ENCODE peak calls at places on chromosome 10, in five cellular contexts. One of them, this sample, is unnamed.
A peak's percentile ranks its signal among the peaks of the same experiment; 100 is the strongest.

GRCh38 chr10:49081532-49082275 is 33.6 kb downstream of the VSTM4 start:
- DNase-seq in IMR-90: peak; percentile 15
- DNase-seq in A549: no peak
- DNase-seq in K562: no peak
- DNase-seq in GM12878: no peak
- DNase-seq in this sample: no peak

GRCh38 chr10:1508096-1508495 is 229.2 kb downstream of the ADARB2 start:
- DNase-seq in IMR-90: no peak
- DNase-seq in A549: no peak
- DNase-seq in K562: no peak
- DNase-seq in GM12878: no peak
- DNase-seq in this sample: no peak

GRCh38 chr10:119330342-119330741 is 123.0 kb downstream of the GRK5 start:
- DNase-seq in IMR-90: no peak
- DNase-seq in A549: no peak
- DNase-seq in K562: no peak
- DNase-seq in GM12878: no peak
- DNase-seq in this sample: no peak

GRCh38 chr10:5584895-5585516 is 60.2 kb downstream of the CALML3 start:
- DNase-seq in IMR-90: peak; percentile 86
- DNase-seq in A549: peak; percentile 67
- DNase-seq in K562: no peak
- DNase-seq in GM12878: peak; percentile 41
- DNase-seq in this sample: no peak

GRCh38 chr10:47362199-47362598 is 14.0 kb downstream of the RBP3 start:
- DNase-seq in IMR-90: no peak
- DNase-seq in A549: no peak
- DNase-seq in K562: no peak
- DNase-seq in GM12878: no peak
- DNase-seq in this sample: no peak

GRCh38 chr10:68088744-68089143 is 13.7 kb upstream of the HERC4 start:
- DNase-seq in IMR-90: peak; percentile 87
- DNase-seq in A549: no peak
- DNase-seq in K562: no peak
- DNase-seq in GM12878: no peak
- DNase-seq in this sample: no peak

GRCh38 chr10:132579027-132579859 is 41.7 kb downstream of the INPP5A start:
- DNase-seq in IMR-90: no peak
- DNase-seq in A549: no peak
- DNase-seq in K562: no peak
- DNase-seq in GM12878: no peak
- DNase-seq in this sample: no peak

GRCh38 chr10:131200856-131201470 is 110.6 kb downstream of the TCERG1L start:
- DNase-seq in IMR-90: no peak
- DNase-seq in A549: no peak
- DNase-seq in K562: no peak
- DNase-seq in GM12878: no peak
- DNase-seq in this sample: no peak

GRCh38 chr10:49620286-49620810 is 6.5 kb downstream of the CHAT start:
- DNase-seq in IMR-90: no peak
- DNase-seq in A549: no peak
- DNase-seq in K562: no peak
- DNase-seq in GM12878: no peak
- DNase-seq in this sample: no peak

GRCh38 chr10:49569031-49569765 is 30.3 kb upstream of the ERCC6 start:
- DNase-seq in IMR-90: peak; percentile 51
- DNase-seq in A549: no peak
- DNase-seq in K562: no peak
- DNase-seq in GM12878: no peak
- DNase-seq in this sample: no peak

GRCh38 chr10:76779163-76779820 is 858.3 kb downstream of the KCNMA1 start:
- DNase-seq in IMR-90: peak; percentile 23
- DNase-seq in A549: no peak
- DNase-seq in K562: no peak
- DNase-seq in GM12878: no peak
- DNase-seq in this sample: peak; percentile 11

GRCh38 chr10:131979821-131980270 is 1.9 kb downstream of the BNIP3 start:
- DNase-seq in IMR-90: peak; percentile 40
- DNase-seq in A549: no peak
- DNase-seq in K562: peak; percentile 30
- DNase-seq in GM12878: no peak
- DNase-seq in this sample: no peak

GRCh38 chr10:116864436-116864835 is 15.1 kb downstream of the ENO4 start:
- DNase-seq in IMR-90: no peak
- DNase-seq in A549: no peak
- DNase-seq in K562: no peak
- DNase-seq in GM12878: no peak
- DNase-seq in this sample: no peak

GRCh38 chr10:72567421-72567820 is 58.5 kb downstream of the MICU1 start:
- DNase-seq in IMR-90: peak; percentile 28
- DNase-seq in A549: peak; percentile 54
- DNase-seq in K562: no peak
- DNase-seq in GM12878: no peak
- DNase-seq in this sample: no peak

GRCh38 chr10:92891885-92892705 is 43.8 kb downstream of the EXOC6 start:
- DNase-seq in IMR-90: peak; percentile 91
- DNase-seq in A549: peak; percentile 69
- DNase-seq in K562: peak; percentile 77
- DNase-seq in GM12878: no peak
- DNase-seq in this sample: peak; percentile 35

GRCh38 chr10:27457966-27458365 is 46.1 kb upstream of the RAB18 start:
- DNase-seq in IMR-90: no peak
- DNase-seq in A549: no peak
- DNase-seq in K562: no peak
- DNase-seq in GM12878: no peak
- DNase-seq in this sample: no peak

GRCh38 chr10:133276435-133277201 is at the start of gene ADAM8:
- DNase-seq in IMR-90: no peak
- DNase-seq in A549: no peak
- DNase-seq in K562: peak; percentile 37
- DNase-seq in GM12878: no peak
- DNase-seq in this sample: no peak

GRCh38 chr10:12466701-12467100 is 117.4 kb downstream of the CAMK1D start:
- DNase-seq in IMR-90: peak; percentile 18
- DNase-seq in A549: no peak
- DNase-seq in K562: no peak
- DNase-seq in GM12878: no peak
- DNase-seq in this sample: no peak

GRCh38 chr10:28137907-28138880 is 139.3 kb upstream of the ODAD2 start:
- DNase-seq in IMR-90: peak; percentile 59
- DNase-seq in A549: no peak
- DNase-seq in K562: no peak
- DNase-seq in GM12878: no peak
- DNase-seq in this sample: no peak

GRCh38 chr10:2895616-2896196 is 171.6 kb upstream of the PFKP start:
- DNase-seq in IMR-90: no peak
- DNase-seq in A549: no peak
- DNase-seq in K562: no peak
- DNase-seq in GM12878: no peak
- DNase-seq in this sample: no peak

GRCh38 chr10:119421887-119422684 is 120.4 kb downstream of the RGS10 start:
- DNase-seq in IMR-90: peak; percentile 57
- DNase-seq in A549: no peak
- DNase-seq in K562: no peak
- DNase-seq in GM12878: no peak
- DNase-seq in this sample: no peak

GRCh38 chr10:49387029-49387428 is 8.9 kb downstream of the DRGX start:
- DNase-seq in IMR-90: peak; percentile 94
- DNase-seq in A549: no peak
- DNase-seq in K562: no peak
- DNase-seq in GM12878: no peak
- DNase-seq in this sample: no peak

GRCh38 chr10:88095291-88095721 is 231.9 kb downstream of the PTEN start:
- DNase-seq in IMR-90: peak; percentile 89
- DNase-seq in A549: no peak
- DNase-seq in K562: no peak
- DNase-seq in GM12878: no peak
- DNase-seq in this sample: no peak

GRCh38 chr10:82089327-82089726 is 214.3 kb downstream of the NRG3 start:
- DNase-seq in IMR-90: no peak
- DNase-seq in A549: no peak
- DNase-seq in K562: no peak
- DNase-seq in GM12878: no peak
- DNase-seq in this sample: no peak

GRCh38 chr10:44706745-44707144 is 204.4 kb upstream of the TMEM72 start:
- DNase-seq in IMR-90: peak; percentile 98
- DNase-seq in A549: no peak
- DNase-seq in K562: no peak
- DNase-seq in GM12878: no peak
- DNase-seq in this sample: no peak

GRCh38 chr10:118763202-118763988 is 8.6 kb upstream of the CACUL1 start:
- DNase-seq in IMR-90: no peak
- DNase-seq in A549: no peak
- DNase-seq in K562: no peak
- DNase-seq in GM12878: no peak
- DNase-seq in this sample: no peak

GRCh38 chr10:88198023-88198422 is 334.6 kb downstream of the PTEN start:
- DNase-seq in IMR-90: no peak
- DNase-seq in A549: no peak
- DNase-seq in K562: no peak
- DNase-seq in GM12878: no peak
- DNase-seq in this sample: no peak

GRCh38 chr10:102815790-102816549 is 21.2 kb downstream of the CYP17A1 start:
- DNase-seq in IMR-90: peak; percentile 96
- DNase-seq in A549: no peak
- DNase-seq in K562: no peak
- DNase-seq in GM12878: no peak
- DNase-seq in this sample: no peak

GRCh38 chr10:43249151-43249961 is 17.5 kb downstream of the RASGEF1A start:
- DNase-seq in IMR-90: no peak
- DNase-seq in A549: no peak
- DNase-seq in K562: no peak
- DNase-seq in GM12878: no peak
- DNase-seq in this sample: no peak

GRCh38 chr10:87093461-87094372 is 926 bp downstream of the GLUD1 start:
- DNase-seq in IMR-90: peak; percentile 22
- DNase-seq in A549: peak; percentile 45
- DNase-seq in K562: peak; percentile 80
- DNase-seq in GM12878: no peak
- DNase-seq in this sample: peak; percentile 52

GRCh38 chr10:34960983-34961382 is 129.2 kb downstream of the CUL2 start:
- DNase-seq in IMR-90: peak; percentile 39
- DNase-seq in A549: no peak
- DNase-seq in K562: no peak
- DNase-seq in GM12878: no peak
- DNase-seq in this sample: no peak

GRCh38 chr10:78817804-78818203 is 251.0 kb upstream of the ZMIZ1 start:
- DNase-seq in IMR-90: no peak
- DNase-seq in A549: no peak
- DNase-seq in K562: no peak
- DNase-seq in GM12878: no peak
- DNase-seq in this sample: no peak

GRCh38 chr10:57996536-57996935 is 271.2 kb downstream of the IPMK start:
- DNase-seq in IMR-90: no peak
- DNase-seq in A549: no peak
- DNase-seq in K562: no peak
- DNase-seq in GM12878: no peak
- DNase-seq in this sample: no peak

GRCh38 chr10:101207026-101207425 is 22.2 kb downstream of the LBX1 start:
- DNase-seq in IMR-90: no peak
- DNase-seq in A549: no peak
- DNase-seq in K562: no peak
- DNase-seq in GM12878: no peak
- DNase-seq in this sample: no peak

GRCh38 chr10:22679608-22680007 is 34.8 kb downstream of the PIP4K2A start:
- DNase-seq in IMR-90: no peak
- DNase-seq in A549: no peak
- DNase-seq in K562: no peak
- DNase-seq in GM12878: no peak
- DNase-seq in this sample: no peak

GRCh38 chr10:27713906-27714305 is 31.7 kb downstream of the MKX start:
- DNase-seq in IMR-90: no peak
- DNase-seq in A549: no peak
- DNase-seq in K562: no peak
- DNase-seq in GM12878: no peak
- DNase-seq in this sample: peak; percentile 12

GRCh38 chr10:78664929-78665525 is 403.7 kb upstream of the ZMIZ1 start:
- DNase-seq in IMR-90: peak; percentile 39
- DNase-seq in A549: no peak
- DNase-seq in K562: peak; percentile 52
- DNase-seq in GM12878: no peak
- DNase-seq in this sample: peak; percentile 31

GRCh38 chr10:118106426-118106825 is 59.7 kb upstream of the RAB11FIP2 start:
- DNase-seq in IMR-90: peak; percentile 21
- DNase-seq in A549: no peak
- DNase-seq in K562: peak; percentile 51
- DNase-seq in GM12878: no peak
- DNase-seq in this sample: peak; percentile 39

GRCh38 chr10:27496137-27496536 is 8.0 kb upstream of the RAB18 start:
- DNase-seq in IMR-90: no peak
- DNase-seq in A549: no peak
- DNase-seq in K562: no peak
- DNase-seq in GM12878: no peak
- DNase-seq in this sample: no peak

GRCh38 chr10:54796876-54797275 is 4.2 kb downstream of the PCDH15 start:
- DNase-seq in IMR-90: no peak
- DNase-seq in A549: no peak
- DNase-seq in K562: no peak
- DNase-seq in GM12878: no peak
- DNase-seq in this sample: no peak

GRCh38 chr10:54800677-54801480 is at the start of gene PCDH15:
- DNase-seq in IMR-90: no peak
- DNase-seq in A549: no peak
- DNase-seq in K562: no peak
- DNase-seq in GM12878: peak; percentile 1
- DNase-seq in this sample: peak; percentile 51

GRCh38 chr10:54797636-54798395 is 3.2 kb downstream of the PCDH15 start:
- DNase-seq in IMR-90: peak; percentile 4
- DNase-seq in A549: no peak
- DNase-seq in K562: no peak
- DNase-seq in GM12878: no peak
- DNase-seq in this sample: no peak

GRCh38 chr10:54799491-54799890 is 1.5 kb downstream of the PCDH15 start:
- DNase-seq in IMR-90: no peak
- DNase-seq in A549: no peak
- DNase-seq in K562: no peak
- DNase-seq in GM12878: no peak
- DNase-seq in this sample: no peak
- TF ChIP-seq BHLHE40 in IMR-90: no peak
- TF ChIP-seq BHLHE40 in A549: no peak
- TF ChIP-seq BHLHE40 in K562: no peak
- TF ChIP-seq BHLHE40 in GM12878: no peak
- TF ChIP-seq BHLHE40 in this sample: no peak

GRCh38 chr10:4291995-4292394 is 507.0 kb upstream of the KLF6 start:
- DNase-seq in IMR-90: no peak
- DNase-seq in A549: no peak
- DNase-seq in K562: no peak
- DNase-seq in GM12878: no peak
- DNase-seq in this sample: no peak
- TF ChIP-seq BHLHE40 in IMR-90: no peak
- TF ChIP-seq BHLHE40 in A549: no peak
- TF ChIP-seq BHLHE40 in K562: no peak
- TF ChIP-seq BHLHE40 in GM12878: no peak
- TF ChIP-seq BHLHE40 in this sample: no peak

GRCh38 chr10:16816830-16817124 is 447 bp downstream of the RSU1 start:
- DNase-seq in IMR-90: peak; percentile 33
- DNase-seq in A549: peak; percentile 17
- DNase-seq in K562: no peak
- DNase-seq in GM12878: no peak
- DNase-seq in this sample: no peak
- TF ChIP-seq BHLHE40 in IMR-90: no peak
- TF ChIP-seq BHLHE40 in A549: no peak
- TF ChIP-seq BHLHE40 in K562: no peak
- TF ChIP-seq BHLHE40 in GM12878: no peak
- TF ChIP-seq BHLHE40 in this sample: no peak

GRCh38 chr10:33733058-33733457 is 398.6 kb upstream of the NRP1 start:
- DNase-seq in IMR-90: no peak
- DNase-seq in A549: no peak
- DNase-seq in K562: no peak
- DNase-seq in GM12878: no peak
- DNase-seq in this sample: no peak
- TF ChIP-seq BHLHE40 in IMR-90: no peak
- TF ChIP-seq BHLHE40 in A549: no peak
- TF ChIP-seq BHLHE40 in K562: no peak
- TF ChIP-seq BHLHE40 in GM12878: no peak
- TF ChIP-seq BHLHE40 in this sample: no peak

This sample was measured in HEK293T.